ENCODE peak calls at places on chromosomes 12 and 14, in ten cellular contexts. D is colonic mucosa, P is Peyer's patch, J is left ventricle myocardium inferior, A is HCT116, S is kidney, V is uterus, F is right lobe of liver, Y is testis, G is heart left ventricle. L is an unnamed sample.

GRCh38 chr12:75446857-75447256 is 33.7 kb upstream of the GLIPR1 start:
- DNase-seq in Y (no peak), D (no peak), J (no peak), F (no peak), V (no peak), P (no peak), S (no peak), G (no peak), A (no peak), L (peak; percentile 94)

GRCh38 chr12:48980953-48981756 is 3.0 kb downstream of the WNT1 start:
- DNase-seq in F (peak; percentile 37), Y (no peak), G (peak; percentile 55), D (no peak), V (no peak), P (peak; percentile 62), J (no peak), S (no peak), A (no peak), L (no peak)

GRCh38 chr12:121114019-121114639 is 18.5 kb upstream of the P2RX7 start:
- DNase-seq in J (no peak), A (no peak), F (no peak), V (no peak), Y (no peak), G (no peak), P (no peak), S (no peak), D (no peak), L (no peak)

GRCh38 chr12:26246483-26247164 is 51.3 kb downstream of the SSPN start:
- DNase-seq in S (peak; percentile 86), G (no peak), V (no peak), D (peak; percentile 85), A (peak; percentile 39), Y (no peak), F (no peak), P (peak; percentile 78), J (no peak), L (peak; percentile 91)

GRCh38 chr12:57520008-57520726 is at the start of gene DDIT3:
- DNase-seq in J (peak; percentile 100), G (peak; percentile 100), A (peak; percentile 97), Y (peak; percentile 99), S (peak; percentile 100), F (peak; percentile 100), V (peak; percentile 99), P (peak; percentile 100), D (peak; percentile 100), L (peak; percentile 88)

GRCh38 chr12:131919366-131920156 is 9.5 kb upstream of the PUS1 start:
- DNase-seq in D (no peak), F (no peak), S (no peak), J (no peak), P (no peak), G (no peak), A (no peak), V (no peak), Y (no peak), L (no peak)

GRCh38 chr14:33685026-33685425 is 265.8 kb downstream of the EGLN3 start:
- DNase-seq in V (no peak), S (no peak), D (no peak), G (no peak), A (no peak), P (no peak), Y (no peak), F (no peak), J (no peak), L (no peak)

GRCh38 chr12:92396647-92397258 is 251.1 kb upstream of the BTG1 start:
- DNase-seq in F (no peak), G (no peak), P (no peak), Y (no peak), S (no peak), J (no peak), A (no peak), V (peak; percentile 23), D (no peak), L (peak; percentile 96)

GRCh38 chr14:36020120-36021029 is 156.1 kb downstream of the PTCSC3 start:
- DNase-seq in D (no peak), A (no peak), V (no peak), F (no peak), J (no peak), P (no peak), S (no peak), Y (no peak), G (no peak), L (no peak)

GRCh38 chr12:61524851-61525250 is 735.4 kb upstream of the USP15 start:
- DNase-seq in F (no peak), Y (no peak), G (no peak), J (no peak), D (no peak), A (no peak), P (no peak), V (no peak), S (no peak), L (no peak)

DNA sequence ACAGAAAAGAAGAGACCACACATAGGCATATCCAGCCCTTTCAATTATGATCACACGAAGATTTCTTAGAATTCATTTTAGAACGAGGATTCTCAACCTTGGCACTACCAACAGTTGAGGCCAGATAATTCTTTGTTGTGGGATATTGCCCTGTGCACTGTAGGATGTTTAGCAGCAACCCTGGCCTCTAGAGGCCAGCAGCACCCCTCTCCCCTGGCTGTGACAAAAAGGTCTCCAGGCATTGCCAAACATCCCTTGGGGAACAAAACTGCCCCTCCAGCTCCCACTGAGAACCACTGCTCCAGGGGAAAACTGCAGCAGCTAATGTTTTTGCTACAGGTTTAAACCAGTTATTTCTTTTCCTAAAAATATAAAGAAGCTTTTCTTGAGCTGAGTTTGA is 7.1 kb downstream of the NT5DC3 start:
- DNase-seq in G (no peak), F (no peak), D (no peak), J (no peak), S (no peak), P (no peak), Y (no peak), A (no peak), V (no peak), L (no peak)
- TF ChIP-seq CTCF in G (no peak), F (no peak), D (no peak), J (no peak), S (no peak), P (no peak), Y (no peak), A (no peak), V (no peak), L (no peak)

DNA sequence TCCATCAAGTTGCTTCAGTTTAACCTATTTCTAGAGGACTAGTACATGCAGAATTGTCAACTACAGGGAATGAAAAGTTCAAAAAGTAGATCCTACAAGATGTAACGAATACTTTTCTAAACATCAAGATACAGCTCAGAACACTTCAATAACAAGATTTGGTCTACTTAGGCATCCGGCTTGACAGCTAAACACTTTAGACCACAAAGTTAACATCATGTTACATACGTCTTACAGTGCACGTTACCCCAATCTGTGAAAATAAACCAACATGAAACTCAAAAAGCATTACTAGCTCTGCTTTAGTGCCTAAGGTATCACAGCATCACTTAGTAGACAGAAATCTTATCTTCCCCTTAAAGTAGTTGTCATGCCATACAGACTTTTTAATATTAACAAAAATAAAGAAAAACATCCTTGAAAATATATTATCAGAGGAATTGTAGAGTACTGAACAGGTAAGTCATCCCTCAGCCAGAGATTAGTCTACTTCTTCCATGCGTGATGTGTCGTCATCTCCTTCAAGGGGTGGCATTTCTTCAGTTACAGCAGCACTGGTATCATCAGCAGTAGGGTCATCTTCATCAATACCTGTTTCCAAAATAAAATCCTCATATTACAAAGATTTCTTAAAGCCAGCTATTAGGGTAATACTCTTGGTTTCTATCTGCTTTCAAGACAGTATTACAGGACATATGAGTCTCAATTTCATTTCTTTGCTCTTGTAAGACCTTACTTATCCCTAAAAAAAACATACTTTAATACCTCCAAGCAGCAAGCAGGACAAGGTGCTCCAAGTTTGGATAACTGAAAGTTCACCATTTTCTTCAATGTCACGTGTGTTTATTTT is 5.4 kb downstream of the HSP90AA1 start:
- DNase-seq in S (no peak), A (no peak), D (no peak), F (no peak), P (no peak), J (no peak), V (no peak), Y (no peak), G (no peak), L (no peak)
- H3K36me3 ChIP-seq in S (peaks cover 50% of the 10 kb centered on the region), A (peaks cover 71% of the 10 kb centered on the region), D (peaks cover 21% of the 10 kb centered on the region), F (peaks cover 69% of the 10 kb centered on the region), P (no peaks in the 10 kb centered on the region), J (peaks cover 82% of the 10 kb centered on the region), V (no peaks in the 10 kb centered on the region), Y (peaks cover 7% of the 10 kb centered on the region), G (peaks cover 46% of the 10 kb centered on the region), L (peaks cover 25% of the 10 kb centered on the region)

GRCh38 chr14:100726812-100727564 is at the start of gene DLK1:
- DNase-seq in D (no peak), G (no peak), A (no peak), J (no peak), P (no peak), Y (no peak), S (peak; percentile 61), F (no peak), V (no peak), L (no peak)
- H3K4me3 ChIP-seq in D (no peak within 1 kb of the TSS), G (no peak within 1 kb of the TSS), A (no peak within 1 kb of the TSS), J (peak within 1 kb of the TSS; percentile 49), P (no peak within 1 kb of the TSS), Y (peak within 1 kb of the TSS; percentile 39), S (no peak within 1 kb of the TSS), F (no peak within 1 kb of the TSS), V (no peak within 1 kb of the TSS), L (no peak within 1 kb of the TSS)

GRCh38 chr14:99538275-99538674 is 57.1 kb downstream of the CCNK start:
- DNase-seq in F (no peak), J (no peak), S (peak; percentile 61), Y (no peak), D (no peak), P (no peak), G (no peak), A (no peak), V (no peak), L (no peak)
- TF ChIP-seq CTCF in F (no peak), J (peak; percentile 26), S (no peak), Y (no peak), D (no peak), P (no peak), G (no peak), A (no peak), V (peak; percentile 3), L (no peak)

GRCh38 chr14:105622329-105622955 is 96.1 kb downstream of the TMEM121 start:
- DNase-seq in J (no peak), G (no peak), D (no peak), V (no peak), F (no peak), A (no peak), S (no peak), P (no peak), Y (no peak), L (no peak)
- H3K36me3 ChIP-seq in J (no peaks in the 10 kb centered on the region), G (no peaks in the 10 kb centered on the region), D (no peaks in the 10 kb centered on the region), V (no peaks in the 10 kb centered on the region), F (no peaks in the 10 kb centered on the region), A (no peaks in the 10 kb centered on the region), S (no peaks in the 10 kb centered on the region), P (no peaks in the 10 kb centered on the region), Y (no peaks in the 10 kb centered on the region), L (no peaks in the 10 kb centered on the region)